ENCODE peak calls at places on chromosomes 7 and 10, in four cellular contexts. T, B, M and S are unnamed samples.

GRCh38 chr7:46257766-46258448 is 336.8 kb upstream of the IGFBP3 start:
- DNase-seq in T (peak), B (no peak), M (peak), S (peak)

GRCh38 chr7:45650404-45651055 is 76.4 kb downstream of the ADCY1 start:
- DNase-seq in T (no peak), B (no peak), M (no peak), S (no peak)

GRCh38 chr7:27160147-27160545 is 3.7 kb upstream of the HOXA7 start:
- DNase-seq in T (no peak), B (no peak), M (no peak), S (no peak)

GRCh38 chr10:95963202-95963991 is 55.6 kb downstream of the CC2D2B start:
- DNase-seq in T (no peak), B (no peak), M (no peak), S (no peak)

GRCh38 chr10:35643151-35643975 is 1.3 kb upstream of the FZD8 start:
- DNase-seq in T (peak), B (peak), M (no peak), S (peak)

GRCh38 chr7:129774359-129774758 is 162.8 kb downstream of the NRF1 start:
- DNase-seq in T (no peak), B (no peak), M (no peak), S (no peak)

GRCh38 chr7:98949336-98950044 is 71.2 kb downstream of the TRRAP start:
- DNase-seq in T (no peak), B (peak), M (no peak), S (no peak)

GRCh38 chr10:11163990-11164805 is 146.5 kb downstream of the CELF2 start:
- DNase-seq in T (peak), B (peak), M (no peak), S (no peak)

GRCh38 chr10:115402690-115403089 is 309.5 kb downstream of the ATRNL1 start:
- DNase-seq in T (peak), B (no peak), M (no peak), S (peak)

GRCh38 chr10:125087191-125087896 is 73.0 kb downstream of the CTBP2 start:
- DNase-seq in T (no peak), B (no peak), M (no peak), S (no peak)

GRCh38 chr10:118672766-118673715 is 77.6 kb upstream of the PRLHR start:
- DNase-seq in T (no peak), B (peak), M (no peak), S (no peak)

GRCh38 chr10:89428873-89429272 is 14.5 kb downstream of the IFIT5 start:
- DNase-seq in T (no peak), B (no peak), M (no peak), S (no peak)

GRCh38 chr7:51154201-51154600 is 162.4 kb downstream of the COBL start:
- DNase-seq in T (no peak), B (peak), M (no peak), S (no peak)

GRCh38 chr7:131012477-131013031 is 278.5 kb upstream of the KLF14 start:
- DNase-seq in T (no peak), B (no peak), M (no peak), S (no peak)

GRCh38 chr10:88281592-88282268 is 301.4 kb downstream of the RNLS start:
- DNase-seq in T (peak), B (no peak), M (no peak), S (no peak)

GRCh38 chr10:31340343-31340742 is 21.3 kb downstream of the ZEB1 start:
- DNase-seq in T (no peak), B (no peak), M (no peak), S (no peak)

GRCh38 chr10:7797582-7797981 is 9.6 kb downstream of the ATP5F1C start:
- DNase-seq in T (peak), B (no peak), M (peak), S (peak)

GRCh38 chr10:78305311-78305710 is 271.6 kb downstream of the RPS24 start:
- DNase-seq in T (no peak), B (no peak), M (no peak), S (no peak)

GRCh38 chr10:108104697-108105096 is 940.2 kb upstream of the SORCS1 start:
- DNase-seq in T (no peak), B (no peak), M (no peak), S (no peak)

GRCh38 chr7:26469188-26469587 is 177.5 kb downstream of the SNX10 start:
- DNase-seq in T (no peak), B (no peak), M (no peak), S (no peak)

GRCh38 chr7:3399858-3400257 is 98.8 kb downstream of the SDK1 start:
- DNase-seq in T (peak), B (no peak), M (no peak), S (no peak)

GRCh38 chr7:39017369-39017768 is 39.7 kb downstream of the POU6F2 start:
- DNase-seq in T (no peak), B (no peak), M (no peak), S (no peak)

GRCh38 chr7:10981317-10981716 is 7.6 kb downstream of the PHF14 start:
- DNase-seq in T (no peak), B (no peak), M (no peak), S (no peak)

GRCh38 chr10:43852644-43853214 is 204.0 kb upstream of the ZNF32 start:
- DNase-seq in T (no peak), B (no peak), M (no peak), S (no peak)

GRCh38 chr10:73850863-73851461 is 23.4 kb downstream of the CAMK2G start:
- DNase-seq in T (peak), B (no peak), M (peak), S (peak)

GRCh38 chr10:79202188-79203013 is 133.6 kb downstream of the ZMIZ1 start:
- DNase-seq in T (peak), B (no peak), M (no peak), S (no peak)

GRCh38 chr7:34807548-34808340 is 149.7 kb downstream of the NPSR1 start:
- DNase-seq in T (no peak), B (no peak), M (no peak), S (no peak)

GRCh38 chr7:929311-929711 is 25.2 kb downstream of the ADAP1 start:
- DNase-seq in T (no peak), B (no peak), M (no peak), S (no peak)

GRCh38 chr10:114998993-114999392 is 61.0 kb downstream of the TRUB1 start:
- DNase-seq in T (no peak), B (no peak), M (no peak), S (no peak)

GRCh38 chr7:18895456-18895855 is 222.0 kb downstream of the TWIST1 start:
- DNase-seq in T (peak), B (no peak), M (no peak), S (no peak)

GRCh38 chr10:86970887-86971145 is 2.5 kb downstream of the ADIRF start:
- DNase-seq in T (no peak), B (no peak), M (no peak), S (no peak)

GRCh38 chr10:115355162-115355760 is 262.1 kb downstream of the ATRNL1 start:
- DNase-seq in T (peak), B (no peak), M (peak), S (peak)

GRCh38 chr7:81285142-81285871 is 366.5 kb upstream of the SEMA3C start:
- DNase-seq in T (peak), B (no peak), M (peak), S (peak)

GRCh38 chr7:99525713-99526440 is 21.4 kb downstream of the ZKSCAN5 start:
- DNase-seq in T (no peak), B (no peak), M (no peak), S (no peak)